ENCODE peak calls at places on chromosomes 2 and 18, in seven cellular contexts. I is foreskin keratinocyte, E is kidney, X is GM10248, A is Peyer's patch, W is osteoblast, G is spleen. F is an unnamed sample.

GRCh38 chr18:55265916-55266488 is 306.7 kb upstream of the CCDC68 start:
- DNase-seq in I (no peak), E (no peak), X (no peak), A (no peak), W (no peak), G (no peak), F (no peak)

GRCh38 chr2:173264603-173265366 is 89.9 kb upstream of the CDCA7 start:
- DNase-seq in I (no peak), E (no peak), X (peak), A (peak), W (no peak), G (peak), F (no peak)

GRCh38 chr2:170145675-170146432 is 32.1 kb upstream of the MYO3B start:
- DNase-seq in I (no peak), E (no peak), X (no peak), A (no peak), W (peak), G (no peak), F (no peak)

GRCh38 chr2:149226790-149227189 is 103.6 kb upstream of the LYPD6 start:
- DNase-seq in I (no peak), E (no peak), X (no peak), A (no peak), W (no peak), G (no peak), F (no peak)

GRCh38 chr2:47271054-47272000 is 116.2 kb upstream of the STPG4 start:
- DNase-seq in I (no peak), E (no peak), X (no peak), A (no peak), W (no peak), G (no peak), F (no peak)

GRCh38 chr2:174949988-174950687 is 55.0 kb downstream of the CHN1 start:
- DNase-seq in I (no peak), E (no peak), X (no peak), A (no peak), W (no peak), G (no peak), F (no peak)

GRCh38 chr2:113136828-113137775 is 9.7 kb downstream of the IL1RN start:
- DNase-seq in I (no peak), E (no peak), X (peak), A (peak), W (peak), G (no peak), F (peak)

GRCh38 chr2:229947544-229947943 is 25.2 kb downstream of the FBXO36 start:
- DNase-seq in I (no peak), E (no peak), X (peak), A (no peak), W (no peak), G (no peak), F (no peak)

GRCh38 chr18:3806656-3807055 is 356.7 kb downstream of the TGIF1 start:
- DNase-seq in I (no peak), E (no peak), X (no peak), A (no peak), W (no peak), G (no peak), F (no peak)

GRCh38 chr2:98664323-98664722 is 55.9 kb downstream of the UNC50 start:
- DNase-seq in I (peak), E (no peak), X (no peak), A (peak), W (peak), G (no peak), F (no peak)

GRCh38 chr18:39350916-39351315 is 1785.3 kb upstream of the CELF4 start:
- DNase-seq in I (no peak), E (no peak), X (no peak), A (no peak), W (no peak), G (no peak), F (no peak)

GRCh38 chr18:79684283-79684631 is 4.7 kb downstream of the CTDP1 start:
- DNase-seq in I (no peak), E (no peak), X (peak), A (peak), W (peak), G (peak), F (no peak)

GRCh38 chr2:33791625-33792024 is 192.5 kb upstream of the FAM98A start:
- DNase-seq in I (peak), E (no peak), X (no peak), A (no peak), W (no peak), G (no peak), F (no peak)

GRCh38 chr2:173185437-173185836 is 109.8 kb downstream of the MAP3K20 start:
- DNase-seq in I (no peak), E (no peak), X (no peak), A (no peak), W (no peak), G (no peak), F (no peak)

GRCh38 chr2:47029737-47030524 is 114.3 kb upstream of the MCFD2 start:
- DNase-seq in I (no peak), E (no peak), X (no peak), A (no peak), W (peak), G (no peak), F (no peak)

GRCh38 chr2:69628325-69629038 is 15.1 kb downstream of the AAK1 start:
- DNase-seq in I (no peak), E (no peak), X (no peak), A (no peak), W (peak), G (no peak), F (no peak)

GRCh38 chr2:189641565-189641964 is 19.7 kb upstream of the ASNSD1 start:
- DNase-seq in I (no peak), E (no peak), X (no peak), A (no peak), W (no peak), G (no peak), F (no peak)

GRCh38 chr2:98519156-98519555 is 74.5 kb downstream of the INPP4A start:
- DNase-seq in I (no peak), E (no peak), X (no peak), A (no peak), W (peak), G (no peak), F (no peak)

GRCh38 chr2:127567351-127567854 is 31.9 kb downstream of the MYO7B start:
- DNase-seq in I (no peak), E (peak), X (no peak), A (peak), W (peak), G (no peak), F (no peak)

GRCh38 chr2:127568128-127568527 is 32.6 kb downstream of the MYO7B start:
- DNase-seq in I (no peak), E (peak), X (no peak), A (peak), W (peak), G (peak), F (no peak)

GRCh38 chr2:127566139-127566417 is 30.6 kb downstream of the MYO7B start:
- DNase-seq in I (no peak), E (no peak), X (no peak), A (no peak), W (peak), G (no peak), F (no peak)

GRCh38 chr2:127565261-127566138 is 30.0 kb downstream of the MYO7B start:
- DNase-seq in I (no peak), E (peak), X (no peak), A (peak), W (peak), G (peak), F (no peak)

DNA sequence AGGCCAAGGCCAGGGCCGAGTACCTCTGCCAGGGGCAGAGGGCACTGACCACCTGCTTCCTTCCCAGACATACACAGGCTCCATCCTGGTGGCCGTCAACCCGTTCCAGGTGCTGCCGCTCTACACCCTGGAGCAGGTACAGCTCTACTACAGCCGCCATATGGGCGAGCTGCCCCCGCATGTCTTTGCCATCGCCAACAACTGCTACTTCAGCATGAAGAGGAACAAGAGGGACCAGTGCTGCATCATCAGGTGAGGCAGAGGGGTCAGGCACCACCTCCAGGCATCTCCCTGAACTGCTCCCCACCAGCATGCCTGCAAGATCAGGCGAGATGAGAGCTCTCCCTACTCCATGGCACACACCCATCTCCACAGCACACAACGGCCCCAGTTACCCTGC is 31.1 kb downstream of the MYO7B start:
- DNase-seq in I (no peak), E (peak), X (no peak), A (peak), W (peak), G (no peak), F (no peak)
- TF ChIP-seq CTCF in I (no peak), E (no peak), X (no peak), A (no peak), W (no peak), G (no peak), F (no peak)

DNA sequence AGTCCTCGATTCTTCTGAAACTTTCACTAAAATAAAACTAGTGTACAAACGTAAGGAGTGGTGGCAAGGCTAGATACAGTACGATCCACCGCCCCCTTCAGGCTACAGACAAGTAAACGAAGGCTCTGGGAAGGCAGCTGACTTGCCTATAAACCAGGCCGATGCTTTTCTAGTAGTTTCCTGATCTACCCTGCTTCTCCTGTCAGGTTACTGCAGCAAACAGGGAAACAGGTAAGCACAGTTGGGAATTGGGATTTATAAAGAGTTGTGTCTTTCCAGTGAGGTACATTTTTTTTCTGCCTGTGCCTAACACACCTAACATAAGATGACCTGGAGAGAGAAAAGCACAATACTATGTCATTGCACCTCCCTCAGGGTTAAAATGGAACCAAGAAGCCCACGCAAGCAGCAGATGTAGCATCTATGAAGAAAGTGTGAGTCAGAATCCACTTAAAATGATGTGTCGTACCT is 108.6 kb downstream of the UXS1 start:
- DNase-seq in I (no peak), E (no peak), X (no peak), A (peak), W (no peak), G (no peak), F (no peak)
- TF ChIP-seq CTCF in I (peak), E (peak), X (peak), A (peak), W (peak), G (peak), F (peak)

GRCh38 chr18:13530879-13531387 is 195.4 kb downstream of the FAM210A start:
- DNase-seq in I (no peak), E (no peak), X (peak), A (peak), W (peak), G (no peak), F (no peak)
- TF ChIP-seq CTCF in I (peak), E (peak), X (peak), A (peak), W (peak), G (peak), F (peak)

GRCh38 chr2:90209806-90210205 is 1518.3 kb downstream of the RPIA start:
- DNase-seq in I (no peak), E (no peak), X (no peak), A (peak), W (no peak), G (peak), F (no peak)

GRCh38 chr2:90209009-90209408 is 1517.5 kb downstream of the RPIA start:
- DNase-seq in I (no peak), E (no peak), X (no peak), A (no peak), W (no peak), G (no peak), F (no peak)

GRCh38 chr2:90207454-90208058 is 1516.1 kb downstream of the RPIA start:
- DNase-seq in I (no peak), E (no peak), X (peak), A (no peak), W (peak), G (no peak), F (no peak)
- TF ChIP-seq CTCF in I (peak), E (peak), X (peak), A (peak), W (peak), G (peak), F (no peak)

GRCh38 chr2:25856377-25856776 is 21.9 kb downstream of the ASXL2 start:
- DNase-seq in I (no peak), E (no peak), X (no peak), A (no peak), W (no peak), G (no peak), F (no peak)
- TF ChIP-seq CTCF in I (no peak), E (no peak), X (no peak), A (no peak), W (no peak), G (no peak), F (no peak)

GRCh38 chr2:233482616-233483015 is 84.0 kb downstream of the USP40 start:
- DNase-seq in I (no peak), E (no peak), X (no peak), A (no peak), W (no peak), G (no peak), F (no peak)

GRCh38 chr2:233479616-233480489 is 86.7 kb downstream of the USP40 start:
- DNase-seq in I (no peak), E (no peak), X (no peak), A (no peak), W (no peak), G (peak), F (no peak)

GRCh38 chr2:233477548-233478433 is 88.8 kb downstream of the USP40 start:
- DNase-seq in I (no peak), E (no peak), X (no peak), A (no peak), W (peak), G (peak), F (no peak)

GRCh38 chr2:233481368-233482142 is 85.0 kb downstream of the USP40 start:
- DNase-seq in I (no peak), E (no peak), X (no peak), A (no peak), W (peak), G (peak), F (no peak)

GRCh38 chr2:233480490-233481202 is 85.9 kb downstream of the USP40 start:
- DNase-seq in I (no peak), E (no peak), X (no peak), A (no peak), W (peak), G (peak), F (no peak)
- TF ChIP-seq CTCF in I (peak), E (no peak), X (no peak), A (peak), W (no peak), G (no peak), F (no peak)

GRCh38 chr2:54626884-54627283 is 96.6 kb upstream of the EML6 start:
- DNase-seq in I (no peak), E (no peak), X (no peak), A (no peak), W (no peak), G (no peak), F (no peak)

GRCh38 chr2:54627973-54628372 is 95.5 kb upstream of the EML6 start:
- DNase-seq in I (no peak), E (no peak), X (no peak), A (no peak), W (no peak), G (no peak), F (no peak)

GRCh38 chr2:54628418-54628817 is 95.0 kb upstream of the EML6 start:
- DNase-seq in I (no peak), E (no peak), X (no peak), A (no peak), W (peak), G (no peak), F (no peak)

GRCh38 chr2:54624611-54625071 is 98.8 kb upstream of the EML6 start:
- DNase-seq in I (no peak), E (no peak), X (no peak), A (no peak), W (no peak), G (no peak), F (no peak)

DNA sequence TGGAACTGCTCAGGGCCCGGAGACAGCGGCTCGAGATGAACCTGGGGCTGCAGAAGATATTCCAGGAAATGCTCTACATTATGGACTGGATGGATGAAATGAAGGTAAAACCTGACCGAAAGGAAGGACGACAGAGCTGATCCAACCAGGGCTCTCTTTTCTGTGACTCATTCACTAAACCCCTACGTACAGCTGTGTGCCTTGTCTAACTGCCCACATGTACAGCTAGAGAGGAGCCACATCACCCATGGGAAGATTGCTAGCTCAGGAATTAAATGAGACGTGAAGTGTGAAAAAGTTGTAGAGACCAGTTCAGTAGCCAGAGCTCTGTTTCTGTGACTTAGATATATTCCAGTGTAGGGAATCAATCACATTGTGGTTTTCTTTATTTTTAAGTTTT is 97.3 kb upstream of the EML6 start:
- DNase-seq in I (no peak), E (no peak), X (no peak), A (no peak), W (no peak), G (no peak), F (no peak)
- TF ChIP-seq CTCF in I (no peak), E (no peak), X (no peak), A (no peak), W (no peak), G (no peak), F (no peak)

GRCh38 chr2:5691659-5692529 is at the start of gene SOX11:
- DNase-seq in I (no peak), E (peak), X (no peak), A (no peak), W (peak), G (peak), F (peak)
- TF ChIP-seq CTCF in I (peak), E (no peak), X (no peak), A (no peak), W (no peak), G (no peak), F (peak)

GRCh38 chr2:108988796-108989713 is at the start of gene EDAR:
- DNase-seq in I (peak), E (no peak), X (peak), A (peak), W (no peak), G (no peak), F (peak)

GRCh38 chr2:108982259-108982679 is 6.8 kb downstream of the EDAR start:
- DNase-seq in I (no peak), E (no peak), X (no peak), A (no peak), W (no peak), G (no peak), F (no peak)

GRCh38 chr2:108983610-108984009 is 5.4 kb downstream of the EDAR start:
- DNase-seq in I (no peak), E (no peak), X (no peak), A (no peak), W (no peak), G (no peak), F (no peak)

GRCh38 chr2:108988076-108988795 is 784 bp downstream of the EDAR start:
- DNase-seq in I (no peak), E (no peak), X (no peak), A (no peak), W (no peak), G (no peak), F (no peak)

DNA sequence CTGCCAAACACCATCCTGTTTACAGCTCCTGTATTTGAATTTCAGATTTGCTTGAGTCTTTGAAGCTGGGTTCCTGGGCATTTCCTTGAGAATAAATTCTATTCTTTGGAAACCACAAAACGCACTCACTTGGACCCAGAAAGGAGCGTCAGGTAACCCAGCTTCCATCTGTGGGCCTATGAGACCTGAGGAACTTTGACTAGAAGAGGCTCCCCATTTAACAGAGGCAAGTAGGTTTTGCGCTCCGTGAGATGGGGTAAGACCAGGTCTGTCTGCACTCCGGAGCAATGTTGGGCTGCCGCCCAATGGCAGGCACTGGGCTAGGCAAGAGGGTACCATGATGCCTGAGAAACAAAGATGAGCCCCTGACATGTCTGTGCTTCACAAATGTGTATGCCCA is 1.9 kb downstream of the EDAR start:
- DNase-seq in I (no peak), E (no peak), X (no peak), A (no peak), W (no peak), G (no peak), F (no peak)
- TF ChIP-seq CTCF in I (no peak), E (no peak), X (no peak), A (no peak), W (no peak), G (no peak), F (no peak)

GRCh38 chr2:206260427-206261012 is 13.9 kb upstream of the ZDBF2 start:
- DNase-seq in I (no peak), E (no peak), X (no peak), A (no peak), W (peak), G (no peak), F (no peak)
- TF ChIP-seq CTCF in I (peak), E (peak), X (no peak), A (peak), W (peak), G (peak), F (peak)